ENCODE peak calls at places on chromosome X, in four cellular contexts. V is AG10803, K is foreskin fibroblast, F is brain microvascular endothelial cell. W is an unnamed sample.

GRCh38 chrX:119783026-119783425 is 8.4 kb downstream of the RPL39 start:
- DNase-seq in V (no peak), K (no peak), F (no peak), W (no peak)

GRCh38 chrX:103554687-103555417 is 30.5 kb upstream of the TCEAL4 start:
- DNase-seq in V (peak), K (peak), F (peak), W (no peak)

GRCh38 chrX:98065151-98065550 is 1181.4 kb downstream of the RPA4 start:
- DNase-seq in V (no peak), K (no peak), F (no peak), W (no peak)

GRCh38 chrX:3191821-3192220 is 150.6 kb downstream of the ARSF start:
- DNase-seq in V (peak), K (peak), F (no peak), W (no peak)

GRCh38 chrX:41382699-41383645 is 49.0 kb downstream of the DDX3X start:
- DNase-seq in V (peak), K (peak), F (peak), W (no peak)

GRCh38 chrX:7190157-7190556 is 42.2 kb upstream of the PUDP start:
- DNase-seq in V (no peak), K (no peak), F (no peak), W (no peak)

GRCh38 chrX:96987228-96987627 is 103.5 kb downstream of the RPA4 start:
- DNase-seq in V (peak), K (peak), F (peak), W (peak)

GRCh38 chrX:136916827-136917226 is 36.3 kb upstream of the RBMX start:
- DNase-seq in V (no peak), K (no peak), F (no peak), W (no peak)

GRCh38 chrX:41490446-41490845 is 43.3 kb downstream of the NYX start:
- DNase-seq in V (no peak), K (no peak), F (no peak), W (no peak)

GRCh38 chrX:65488496-65488895 is 46.1 kb downstream of the LAS1L start:
- DNase-seq in V (peak), K (peak), F (no peak), W (no peak)

GRCh38 chrX:44343412-44343942 is at the start of gene EFHC2:
- DNase-seq in V (peak), K (peak), F (peak), W (no peak)

GRCh38 chrX:107684956-107685385 is 56.7 kb downstream of the PRPS1 start:
- DNase-seq in V (no peak), K (peak), F (peak), W (no peak)

GRCh38 chrX:108020631-108021030 is 24.2 kb upstream of the VSIG1 start:
- DNase-seq in V (peak), K (peak), F (no peak), W (no peak)

GRCh38 chrX:6223516-6223915 is 5.2 kb downstream of the NLGN4X start:
- DNase-seq in V (no peak), K (no peak), F (no peak), W (no peak)

GRCh38 chrX:104136241-104137019 is 20.4 kb downstream of the SLC25A53 start:
- DNase-seq in V (peak), K (peak), F (peak), W (peak)

GRCh38 chrX:148698221-148698620 is 197.8 kb downstream of the AFF2 start:
- DNase-seq in V (no peak), K (no peak), F (no peak), W (no peak)

GRCh38 chrX:10677490-10677889 is 57.1 kb upstream of the MID1 start:
- DNase-seq in V (peak), K (peak), F (no peak), W (no peak)

GRCh38 chrX:41152221-41152620 is 67.0 kb downstream of the USP9X start:
- DNase-seq in V (no peak), K (no peak), F (no peak), W (no peak)

GRCh38 chrX:12986164-12986779 is 11.4 kb downstream of the TMSB4X start:
- DNase-seq in V (no peak), K (no peak), F (no peak), W (no peak)

GRCh38 chrX:124208675-124209074 is 123.8 kb upstream of the TEX13D start:
- DNase-seq in V (no peak), K (no peak), F (no peak), W (no peak)

GRCh38 chrX:153773741-153774575 is 6.9 kb upstream of the SRPK3 start:
- DNase-seq in V (no peak), K (no peak), F (no peak), W (no peak)

W was measured in hepatic stellate cell.